ENCODE peak calls at places on chromosomes 12 and 14, in five cellular contexts. U, T, A, F and Q are unnamed samples.

GRCh38 chr14:37343307-37344094 is 145.8 kb downstream of the MIPOL1 start:
- DNase-seq in F (no peak), A (no peak), T (no peak), U (no peak), Q (no peak)

GRCh38 chr12:25115677-25116076 is 79.3 kb downstream of the DNAI7 start:
- DNase-seq in F (no peak), A (no peak), U (no peak), T (no peak), Q (no peak)

GRCh38 chr14:33738029-33738428 is 212.8 kb downstream of the EGLN3 start:
- DNase-seq in F (no peak), U (no peak), T (no peak), A (no peak), Q (no peak)

GRCh38 chr12:86264451-86265328 is 8.5 kb upstream of the MGAT4C start:
- DNase-seq in A (no peak), U (no peak), F (peak), T (no peak), Q (no peak)

GRCh38 chr12:32435921-32436710 is 36.8 kb downstream of the FGD4 start:
- DNase-seq in F (no peak), T (no peak), U (no peak), A (no peak), Q (no peak)

GRCh38 chr12:84186433-84186832 is 726.2 kb downstream of the SLC6A15 start:
- DNase-seq in U (no peak), A (no peak), F (no peak), T (no peak), Q (no peak)

GRCh38 chr12:59820594-59821011 is 224.8 kb downstream of the SLC16A7 start:
- DNase-seq in T (no peak), A (no peak), U (no peak), F (no peak), Q (no peak)

GRCh38 chr12:30010071-30011052 is 226.6 kb upstream of the TMTC1 start:
- DNase-seq in T (no peak), F (no peak), A (no peak), U (no peak), Q (no peak)

GRCh38 chr14:56247495-56248087 is 129.4 kb downstream of the PELI2 start:
- DNase-seq in T (no peak), U (no peak), A (no peak), F (no peak), Q (no peak)

GRCh38 chr12:131087991-131088700 is 134.4 kb downstream of the ADGRD1 start:
- DNase-seq in F (peak), T (no peak), U (no peak), A (no peak), Q (no peak)

GRCh38 chr12:46549527-46550265 is 177.1 kb upstream of the SLC38A2 start:
- DNase-seq in T (peak), U (no peak), A (no peak), F (no peak), Q (no peak)

GRCh38 chr12:122865268-122866231 is 30.3 kb downstream of the HIP1R start:
- DNase-seq in T (no peak), A (peak), U (no peak), F (peak), Q (no peak)

GRCh38 chr14:93113678-93114067 is 2.1 kb downstream of the ITPK1 start:
- DNase-seq in T (no peak), A (no peak), F (no peak), U (no peak), Q (no peak)

GRCh38 chr14:36070056-36071043 is 106.2 kb downstream of the PTCSC3 start:
- DNase-seq in U (no peak), A (no peak), F (peak), T (peak), Q (no peak)

GRCh38 chr12:129662184-129662583 is 241.6 kb downstream of the TMEM132D start:
- DNase-seq in A (no peak), T (no peak), U (no peak), F (no peak), Q (no peak)

GRCh38 chr12:27447761-27448160 is 1.2 kb downstream of the SMCO2 start:
- DNase-seq in A (no peak), F (no peak), U (no peak), T (no peak), Q (no peak)

GRCh38 chr14:103744621-103745395 is 29.2 kb downstream of the ZFYVE21 start:
- DNase-seq in F (no peak), U (no peak), A (no peak), T (no peak), Q (no peak)

GRCh38 chr12:99170461-99170860 is 477.1 kb upstream of the GARIN6 start:
- DNase-seq in F (no peak), U (no peak), T (no peak), A (no peak), Q (no peak)

GRCh38 chr12:2490746-2491145 is 304.0 kb upstream of the FKBP4 start:
- DNase-seq in F (no peak), T (no peak), U (no peak), A (no peak), Q (no peak)

GRCh38 chr14:54794148-54794547 is 108.5 kb downstream of the GCH1 start:
- DNase-seq in U (no peak), F (no peak), T (no peak), A (no peak), Q (no peak)

GRCh38 chr12:14399871-14400270 is 34.4 kb downstream of the ATF7IP start:
- DNase-seq in F (no peak), A (no peak), U (no peak), T (no peak), Q (no peak)

GRCh38 chr12:11729439-11730150 is 80.1 kb downstream of the ETV6 start:
- DNase-seq in U (no peak), T (no peak), F (no peak), A (no peak), Q (no peak)
- TF ChIP-seq POLR2AphosphoS5 in U (no peak), T (no peak), F (no peak), A (peak), Q (peak)

GRCh38 chr12:113330505-113330904 is 4.4 kb downstream of the SLC8B1 start:
- DNase-seq in U (no peak), T (no peak), A (no peak), F (no peak), Q (no peak)

GRCh38 chr12:113333877-113334785 is 778 bp downstream of the SLC8B1 start:
- DNase-seq in U (no peak), F (peak), T (peak), A (no peak), Q (no peak)

GRCh38 chr12:113332688-113333087 is 2.2 kb downstream of the SLC8B1 start:
- DNase-seq in F (no peak), U (no peak), T (no peak), A (no peak), Q (no peak)

GRCh38 chr12:113333111-113333750 is 1.7 kb downstream of the SLC8B1 start:
- DNase-seq in U (no peak), T (no peak), A (no peak), F (no peak), Q (no peak)

DNA sequence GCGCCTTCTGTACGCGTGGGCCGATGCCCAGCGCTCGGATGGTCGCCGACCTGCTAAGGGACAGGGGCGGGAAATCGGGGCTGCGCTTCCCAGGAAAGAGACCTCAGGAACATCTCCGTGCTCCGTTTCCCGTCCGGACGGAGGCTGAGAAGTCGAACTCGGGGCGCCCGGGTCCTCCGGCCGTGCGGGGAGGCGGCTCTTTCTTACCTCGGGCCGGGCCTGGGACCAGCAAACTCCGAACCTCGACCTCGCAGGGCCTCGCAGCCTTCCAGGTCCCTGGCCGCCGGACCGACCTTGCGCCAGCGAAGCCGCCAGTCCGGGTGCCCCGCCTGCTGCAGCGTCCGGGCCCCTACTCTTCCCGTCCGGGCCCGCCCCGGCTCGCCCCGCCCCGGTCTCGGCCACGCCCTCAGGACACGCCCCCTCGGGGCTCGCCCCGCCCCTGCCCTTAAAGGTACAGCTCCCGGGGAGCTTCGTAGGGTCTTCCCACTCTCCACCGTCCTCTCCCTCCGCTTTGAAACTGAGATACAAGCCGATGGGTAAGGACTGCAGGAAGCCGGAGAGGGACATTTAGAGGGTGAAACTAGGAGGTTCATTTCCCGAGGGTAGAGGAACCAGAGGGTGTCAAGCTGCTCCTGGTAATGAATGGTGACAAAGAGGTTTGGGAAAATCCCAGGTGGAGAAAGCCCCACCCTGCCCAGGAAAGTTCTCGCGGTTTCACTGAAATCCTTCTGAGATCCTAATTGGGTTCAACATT is at the start of gene SLC8B1:
- DNase-seq in U (peak), F (peak), A (peak), T (peak), Q (no peak)
- TF ChIP-seq POLR2AphosphoS5 in U (no peak), F (peak), A (no peak), T (peak), Q (peak)

GRCh38 chr12:10331642-10332239 is 24.1 kb downstream of the KLRD1 start:
- DNase-seq in T (peak), A (no peak), F (no peak), U (no peak), Q (no peak)
- TF ChIP-seq POLR2AphosphoS5 in T (no peak), A (no peak), F (no peak), U (no peak), Q (no peak)

GRCh38 chr14:21025374-21026151 is 702 bp upstream of the NDRG2 start:
- DNase-seq in F (peak), T (no peak), U (no peak), A (no peak), Q (no peak)

GRCh38 chr14:21026251-21026987 is 1.6 kb upstream of the NDRG2 start:
- DNase-seq in A (no peak), U (no peak), F (no peak), T (no peak), Q (no peak)

GRCh38 chr14:21023174-21023573 is 1.7 kb downstream of the NDRG2 start:
- DNase-seq in U (no peak), F (no peak), T (no peak), A (no peak), Q (no peak)

GRCh38 chr14:21023817-21024667 is 819 bp downstream of the NDRG2 start:
- DNase-seq in A (no peak), F (peak), U (no peak), T (no peak), Q (no peak)

DNA sequence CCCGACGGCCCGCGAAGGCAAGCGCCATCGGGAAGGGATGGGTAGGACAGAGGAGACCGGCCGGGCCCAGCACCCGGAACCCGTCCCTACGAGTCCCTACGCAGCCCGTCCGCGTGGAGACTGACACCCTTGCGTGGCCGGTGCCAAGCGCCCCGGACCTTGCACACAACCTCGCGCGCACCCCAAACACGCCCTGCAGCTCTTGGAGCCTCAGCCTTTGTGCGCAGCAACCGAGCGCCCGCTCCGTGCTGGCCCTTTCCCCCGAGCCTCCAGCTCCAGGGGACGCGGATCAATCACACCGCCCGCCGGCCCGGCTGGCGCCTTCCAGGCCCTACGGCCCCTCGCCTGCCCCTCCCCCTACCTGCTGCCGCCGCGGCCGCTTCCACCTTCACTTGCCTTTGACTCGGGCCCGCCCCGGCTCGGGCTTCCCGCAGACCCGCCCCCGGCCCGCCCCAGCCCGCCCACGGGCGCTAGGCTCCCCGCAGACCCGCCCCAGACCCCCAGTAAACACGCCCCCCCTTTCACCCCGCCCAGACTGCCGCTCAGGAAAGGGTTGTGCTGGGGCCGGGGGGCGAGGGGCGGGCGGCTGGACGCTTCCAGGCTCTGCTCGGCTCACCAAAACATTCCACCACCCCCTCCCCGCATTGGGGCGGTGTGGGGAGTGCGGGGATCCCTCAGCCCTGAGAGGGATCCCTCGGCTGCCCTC is at the start of gene NDRG2:
- DNase-seq in U (peak), F (peak), A (peak), T (no peak), Q (no peak)
- TF ChIP-seq POLR2AphosphoS5 in U (no peak), F (peak), A (no peak), T (no peak), Q (no peak)

GRCh38 chr14:22839159-22839779 is 2.9 kb downstream of the MMP14 start:
- DNase-seq in T (no peak), F (no peak), A (no peak), U (no peak), Q (no peak)

GRCh38 chr14:22842211-22843122 is 6.1 kb downstream of the MMP14 start:
- DNase-seq in F (no peak), U (no peak), T (no peak), A (no peak), Q (no peak)

GRCh38 chr14:22843123-22843925 is 6.9 kb downstream of the MMP14 start:
- DNase-seq in U (no peak), F (no peak), T (no peak), A (no peak), Q (no peak)

GRCh38 chr14:22841769-22842168 is 5.4 kb downstream of the MMP14 start:
- DNase-seq in U (no peak), F (no peak), T (no peak), A (no peak), Q (no peak)

DNA sequence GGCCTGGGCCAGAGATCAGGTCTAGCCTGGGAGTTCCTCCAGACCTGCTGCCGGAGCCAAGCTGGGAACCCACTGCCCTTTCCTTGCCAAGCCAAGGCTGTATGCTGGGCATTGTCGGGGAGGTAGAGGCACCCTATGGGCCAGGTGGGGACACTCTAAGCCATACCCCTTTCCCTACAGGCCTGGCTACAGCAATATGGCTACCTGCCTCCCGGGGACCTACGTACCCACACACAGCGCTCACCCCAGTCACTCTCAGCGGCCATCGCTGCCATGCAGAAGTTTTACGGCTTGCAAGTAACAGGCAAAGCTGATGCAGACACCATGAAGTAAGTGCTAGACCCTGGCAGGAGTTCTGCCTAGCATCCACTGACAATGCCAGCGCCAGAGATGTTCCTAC is 4.9 kb downstream of the MMP14 start:
- DNase-seq in T (no peak), A (no peak), F (no peak), U (no peak), Q (no peak)
- TF ChIP-seq POLR2AphosphoS5 in T (no peak), A (no peak), F (no peak), U (no peak), Q (no peak)

GRCh38 chr12:93608313-93608712 is 35.8 kb downstream of the SOCS2 start:
- DNase-seq in A (no peak), F (no peak), T (no peak), U (no peak), Q (no peak)

GRCh38 chr12:93603762-93604161 is 31.3 kb downstream of the SOCS2 start:
- DNase-seq in F (no peak), A (no peak), T (no peak), U (no peak), Q (no peak)

GRCh38 chr12:93601591-93601990 is 29.1 kb downstream of the SOCS2 start:
- DNase-seq in T (no peak), A (no peak), U (no peak), F (no peak), Q (no peak)

GRCh38 chr12:93599192-93599591 is 26.7 kb downstream of the SOCS2 start:
- DNase-seq in F (no peak), T (no peak), A (no peak), U (no peak), Q (no peak)

DNA sequence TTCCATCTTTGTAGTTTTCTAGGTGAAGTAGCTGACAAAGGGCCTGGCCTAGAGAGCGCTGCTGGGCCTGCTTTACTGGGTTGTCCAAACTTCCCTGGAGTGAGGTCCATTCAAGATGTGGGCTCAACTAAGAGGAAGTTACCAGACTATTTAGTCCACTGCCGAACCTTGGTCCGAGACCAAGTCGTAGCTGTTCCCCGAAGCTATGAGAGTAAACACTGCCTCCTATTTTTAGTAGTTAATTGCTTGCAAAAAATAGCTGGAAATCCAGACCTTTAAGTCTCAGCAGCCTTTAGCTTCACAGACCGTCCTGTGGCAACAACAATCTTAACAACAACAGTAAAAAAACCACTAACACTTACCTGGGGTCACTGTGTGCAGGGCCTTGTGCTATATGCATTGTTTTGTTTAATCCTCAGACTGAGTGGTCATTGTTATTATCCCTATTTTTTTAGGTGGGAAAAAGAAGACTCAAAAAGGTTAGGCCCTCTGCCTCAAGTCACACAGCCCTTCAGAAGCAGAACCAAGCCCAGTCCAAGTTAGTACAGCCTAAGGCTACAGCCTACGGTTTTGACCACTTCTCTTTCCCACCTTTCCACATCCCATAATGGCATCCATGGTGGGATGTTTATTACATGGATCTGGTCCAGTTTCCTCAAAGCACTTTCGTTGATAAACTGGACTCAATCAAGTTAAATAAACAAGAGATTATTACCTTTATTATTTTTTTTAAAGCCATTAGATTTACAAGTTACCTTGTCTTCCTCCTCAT is 30.6 kb downstream of the SOCS2 start:
- DNase-seq in T (no peak), F (no peak), U (no peak), A (no peak), Q (no peak)
- TF ChIP-seq POLR2AphosphoS5 in T (no peak), F (no peak), U (no peak), A (no peak), Q (no peak)

GRCh38 chr12:7241404-7242005 is 52.0 kb downstream of the PEX5 start:
- DNase-seq in U (no peak), F (no peak), A (no peak), T (no peak), Q (no peak)
- TF ChIP-seq POLR2AphosphoS5 in U (no peak), F (no peak), A (no peak), T (no peak), Q (no peak)

DNA sequence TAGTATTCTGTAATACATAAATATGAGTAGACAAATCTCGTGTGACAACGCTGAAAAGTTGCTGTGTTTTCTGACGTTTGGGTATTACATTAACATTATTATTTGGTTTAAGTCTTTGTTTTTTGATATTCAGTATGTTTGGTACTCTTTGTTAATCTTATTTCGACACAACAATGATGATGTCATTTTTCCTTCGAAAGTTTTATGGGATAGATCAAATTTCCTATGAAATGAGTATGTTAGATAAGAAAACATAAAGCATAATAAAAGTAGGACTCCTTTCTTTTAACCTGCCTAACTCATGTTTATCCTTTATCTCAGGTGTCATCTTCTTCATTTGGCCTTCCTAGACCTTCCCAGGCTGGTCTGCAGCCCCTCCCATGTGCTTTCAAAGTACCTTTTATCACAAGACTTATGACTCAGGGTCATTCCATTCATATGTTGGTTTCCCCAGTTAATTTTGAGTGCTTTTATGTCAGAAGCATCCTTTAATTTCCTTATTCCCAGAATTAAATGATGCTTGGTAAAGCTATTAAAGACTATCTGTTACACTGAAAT is 322.0 kb downstream of the RAD51B start:
- DNase-seq in F (no peak), A (no peak), T (no peak), U (no peak), Q (no peak)
- TF ChIP-seq POLR2AphosphoS5 in F (no peak), A (no peak), T (no peak), U (no peak), Q (no peak)

DNA sequence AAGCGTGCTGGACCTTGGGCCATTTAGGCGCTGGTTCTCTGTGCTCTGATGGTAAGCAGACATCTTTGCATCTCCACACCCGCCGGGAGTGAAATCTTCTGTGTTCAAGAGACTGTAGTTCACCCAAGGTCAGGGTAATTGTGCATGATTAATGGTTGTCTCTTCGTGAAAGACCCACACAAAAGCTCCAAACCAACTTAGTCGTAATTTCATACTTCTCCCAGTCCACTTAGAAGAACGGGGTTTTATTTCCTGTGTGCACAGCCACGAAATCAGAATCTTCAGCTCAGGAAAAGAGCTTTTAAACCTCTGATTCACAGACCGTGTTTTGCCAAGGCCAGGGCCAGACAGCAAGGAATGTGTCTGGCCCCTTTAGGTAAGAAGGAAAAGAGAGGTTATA is 640.9 kb downstream of the MED13L start:
- DNase-seq in U (no peak), T (no peak), F (no peak), A (no peak), Q (no peak)
- TF ChIP-seq POLR2AphosphoS5 in U (no peak), T (no peak), F (no peak), A (no peak), Q (no peak)